ENCODE peak calls at places on chromosomes 12 and 14, in eight cellular contexts. A is PC-3, O is endothelial cell of umbilical vein, P is mammary epithelial cell, F is neural progenitor cell, C is GM12878, U is fibroblast of lung, L is GM23338. X is an unnamed sample.

GRCh38 chr12:79125358-79125757 is 260.8 kb downstream of the SYT1 start:
- DNase-seq in A (no peak), O (no peak), P (no peak), F (no peak), C (no peak), U (no peak), L (no peak), X (no peak)

GRCh38 chr12:53737951-53738833 is 10.9 kb upstream of the CALCOCO1 start:
- DNase-seq in A (no peak), O (no peak), P (no peak), F (peak; percentile 62), C (no peak), U (no peak), L (peak; percentile 83), X (peak; percentile 60)

GRCh38 chr14:29316936-29317335 is 550.3 kb downstream of the FOXG1 start:
- DNase-seq in A (no peak), O (no peak), P (no peak), F (no peak), C (no peak), U (no peak), L (no peak), X (no peak)

GRCh38 chr12:104352106-104352713 is 48.7 kb downstream of the EID3 start:
- DNase-seq in A (no peak), O (no peak), P (peak; percentile 35), F (no peak), C (no peak), U (peak; percentile 45), L (no peak), X (peak; percentile 1)

GRCh38 chr12:34393086-34393820 is 371.0 kb downstream of the ALG10 start:
- DNase-seq in A (no peak), O (no peak), P (no peak), F (no peak), C (no peak), U (no peak), L (no peak), X (no peak)

GRCh38 chr14:96631621-96632362 is 129.6 kb downstream of the PAPOLA start:
- DNase-seq in A (no peak), O (no peak), P (no peak), F (no peak), C (no peak), U (no peak), L (no peak), X (peak; percentile 2)

GRCh38 chr14:73591690-73592448 is at the start of gene ACOT4:
- DNase-seq in A (peak; percentile 65), O (no peak), P (peak; percentile 14), F (peak; percentile 50), C (no peak), U (peak; percentile 54), L (peak; percentile 73), X (peak; percentile 63)

GRCh38 chr14:86799244-86799647 is 1193.7 kb downstream of the GALC start:
- DNase-seq in A (peak; percentile 78), O (no peak), P (peak; percentile 97), F (no peak), C (no peak), U (peak; percentile 98), L (no peak), X (peak; percentile 45)

GRCh38 chr14:36649872-36650650 is 11.6 kb upstream of the PAX9 start:
- DNase-seq in A (no peak), O (no peak), P (no peak), F (no peak), C (no peak), U (no peak), L (no peak), X (no peak)

GRCh38 chr14:61512508-61512907 is 182.8 kb upstream of the HIF1A start:
- DNase-seq in A (peak; percentile 43), O (no peak), P (peak; percentile 79), F (no peak), C (no peak), U (peak; percentile 88), L (no peak), X (no peak)

GRCh38 chr14:46499521-46499920 is 152.1 kb downstream of the RPL10L start:
- DNase-seq in A (no peak), O (no peak), P (no peak), F (no peak), C (no peak), U (no peak), L (no peak), X (no peak)

GRCh38 chr12:114311966-114312365 is 94.0 kb downstream of the TBX5 start:
- DNase-seq in A (no peak), O (no peak), P (no peak), F (no peak), C (no peak), U (peak; percentile 84), L (no peak), X (no peak)

GRCh38 chr12:7501031-7501585 is 2.5 kb downstream of the CD163 start:
- DNase-seq in A (no peak), O (no peak), P (peak; percentile 60), F (no peak), C (no peak), U (peak; percentile 9), L (no peak), X (no peak)

GRCh38 chr12:77190022-77190421 is 124.7 kb upstream of the E2F7 start:
- DNase-seq in A (no peak), O (no peak), P (peak; percentile 57), F (no peak), C (no peak), U (peak; percentile 93), L (no peak), X (no peak)

GRCh38 chr14:61609143-61609851 is 86.0 kb upstream of the HIF1A start:
- DNase-seq in A (peak; percentile 87), O (peak; percentile 87), P (peak; percentile 50), F (peak; percentile 79), C (no peak), U (peak; percentile 82), L (peak; percentile 84), X (no peak)

GRCh38 chr14:89669209-89669608 is 252.2 kb upstream of the FOXN3 start:
- DNase-seq in A (no peak), O (no peak), P (no peak), F (no peak), C (no peak), U (no peak), L (no peak), X (no peak)

GRCh38 chr14:67940476-67940875 is 120.9 kb downstream of the RAD51B start:
- DNase-seq in A (no peak), O (no peak), P (no peak), F (no peak), C (no peak), U (no peak), L (no peak), X (no peak)

GRCh38 chr14:52244997-52245396 is 22.5 kb upstream of the PTGDR start:
- DNase-seq in A (no peak), O (no peak), P (no peak), F (no peak), C (no peak), U (no peak), L (no peak), X (no peak)

GRCh38 chr14:52251724-52252123 is 15.8 kb upstream of the PTGDR start:
- DNase-seq in A (no peak), O (no peak), P (no peak), F (peak; percentile 38), C (no peak), U (no peak), L (peak; percentile 61), X (no peak)

GRCh38 chr14:52244328-52244727 is 23.2 kb upstream of the PTGDR start:
- DNase-seq in A (no peak), O (no peak), P (no peak), F (no peak), C (peak; percentile 30), U (no peak), L (no peak), X (no peak)

GRCh38 chr14:52253503-52253902 is 14.0 kb upstream of the PTGDR start:
- DNase-seq in A (peak; percentile 23), O (no peak), P (no peak), F (peak; percentile 90), C (no peak), U (peak; percentile 25), L (peak; percentile 34), X (no peak)

DNA sequence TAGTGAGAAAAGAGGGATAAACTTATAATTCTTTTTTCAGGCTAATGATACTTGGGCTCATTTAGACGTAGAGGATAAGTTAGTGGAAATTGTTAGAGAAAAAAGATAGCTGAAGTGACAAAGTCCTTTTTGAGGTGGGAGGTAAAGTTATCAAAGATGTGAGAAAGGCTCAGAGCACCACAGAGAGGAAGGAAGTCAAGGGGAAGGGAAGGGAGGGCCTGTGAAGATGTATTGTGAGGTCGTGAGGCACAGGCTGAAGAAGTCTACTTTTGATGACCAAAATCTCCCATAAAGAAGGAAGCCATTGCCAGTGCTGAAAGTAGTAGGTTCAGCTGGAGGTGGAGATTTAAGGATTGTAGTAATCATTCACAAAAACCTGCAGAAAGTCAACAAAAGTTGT is 19.4 kb upstream of the PTGDR start:
- DNase-seq in A (no peak), O (no peak), P (no peak), F (no peak), C (no peak), U (no peak), L (no peak), X (no peak)
- TF ChIP-seq EZH2 in A (no peak), O (no peak), P (no peak), F (no peak), C (no peak), U (no peak), L (no peak), X (no peak)

GRCh38 chr14:102445641-102446040 is 63.9 kb downstream of the ANKRD9 start:
- DNase-seq in A (no peak), O (no peak), P (no peak), F (no peak), C (no peak), U (no peak), L (no peak), X (no peak)
- H3K36me3 ChIP-seq in A (peaks cover 9% of the 10 kb centered on the region), O (no peaks in the 10 kb centered on the region), P (peaks cover 7% of the 10 kb centered on the region), F (no peaks in the 10 kb centered on the region), C (no peaks in the 10 kb centered on the region), U (peaks cover 22% of the 10 kb centered on the region), L (peaks cover 18% of the 10 kb centered on the region), X (no peaks in the 10 kb centered on the region)

DNA sequence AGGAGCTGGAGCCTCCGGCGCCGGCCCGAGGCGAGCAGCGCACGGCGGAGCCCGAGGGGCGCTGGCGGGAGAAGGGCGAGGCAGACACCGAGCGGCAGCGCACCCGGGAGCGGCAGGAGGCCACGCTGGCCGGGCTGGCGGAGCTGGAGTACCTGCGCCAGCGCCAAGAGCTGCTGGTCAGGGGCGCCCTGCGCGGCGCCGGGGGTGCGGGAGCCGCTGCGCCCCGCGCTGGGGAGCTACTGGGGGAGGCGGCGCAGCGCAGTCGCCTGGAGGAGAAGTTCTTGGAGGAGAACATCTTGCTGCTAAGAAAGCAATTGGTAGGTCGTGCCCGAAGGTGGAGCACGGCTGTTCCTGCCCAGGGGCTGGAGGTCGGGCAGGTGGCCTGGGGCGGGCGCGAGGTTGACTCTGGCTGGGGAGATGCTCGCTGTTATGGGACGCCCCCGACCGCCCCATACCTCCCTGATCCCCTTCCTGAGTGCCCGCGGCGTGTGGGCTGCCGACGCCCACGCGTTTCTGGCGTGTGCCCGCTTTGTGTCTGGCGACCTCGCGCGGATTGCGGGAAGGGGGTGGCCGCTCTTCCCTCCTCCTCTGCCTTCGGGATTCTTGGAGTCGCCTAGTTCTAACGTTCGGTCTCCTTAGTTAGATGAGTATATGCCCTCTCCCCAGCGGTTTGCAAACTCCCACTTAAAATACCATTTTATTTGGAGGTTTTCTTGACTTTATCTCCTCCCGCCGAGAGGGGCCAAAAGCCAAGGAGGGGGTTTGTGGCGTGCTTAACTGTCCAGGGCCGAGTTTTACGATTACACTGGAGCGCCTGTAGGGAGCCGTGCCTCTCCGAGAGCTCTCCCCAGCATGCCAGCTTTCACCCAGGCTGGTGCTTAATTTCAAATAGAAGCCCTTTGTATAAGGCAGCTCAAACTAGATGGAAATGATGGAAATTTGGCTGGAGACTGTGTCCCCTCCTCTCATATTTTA is 756 bp downstream of the DACT1 start:
- DNase-seq in A (peak; percentile 49), O (peak; percentile 26), P (peak; percentile 28), F (peak; percentile 70), C (no peak), U (peak; percentile 57), L (peak; percentile 59), X (peak; percentile 66)
- TF ChIP-seq EZH2 in A (peak; percentile 100), O (peak; percentile 63), P (peak; percentile 55), F (peak; percentile 70), C (no peak), U (no peak), L (no peak), X (no peak)

GRCh38 chr12:57498143-57498524 is 10.3 kb downstream of the MARS1 start:
- DNase-seq in A (no peak), O (no peak), P (no peak), F (no peak), C (no peak), U (no peak), L (peak; percentile 68), X (no peak)
- H3K36me3 ChIP-seq in A (peaks cover 42% of the 10 kb centered on the region), O (peaks cover 24% of the 10 kb centered on the region), P (peaks cover 39% of the 10 kb centered on the region), F (peaks cover 17% of the 10 kb centered on the region), C (peaks cover 8% of the 10 kb centered on the region), U (peaks cover 21% of the 10 kb centered on the region), L (peaks cover 77% of the 10 kb centered on the region), X (no peaks in the 10 kb centered on the region)